ENCODE peak calls at places on chromosome 4, in four cellular contexts. L, T, B and N are unnamed samples.

GRCh38 chr4:139704915-139705485 is 39.4 kb downstream of the MGST2 start:
- DNase-seq in L (no peak), B (no peak), T (no peak), N (no peak)

GRCh38 chr4:113292371-113293042 is 243.1 kb downstream of the ANK2 start:
- DNase-seq in T (peak), L (no peak), B (no peak), N (no peak)

GRCh38 chr4:188262464-188262863 is 123.2 kb downstream of the TRIML1 start:
- DNase-seq in B (no peak), L (no peak), T (no peak), N (no peak)

GRCh38 chr4:186029731-186030421 is 39.1 kb upstream of the TLR3 start:
- DNase-seq in T (peak), B (no peak), L (no peak), N (peak)

GRCh38 chr4:95285797-95286196 is 263.0 kb downstream of the UNC5C start:
- DNase-seq in L (no peak), T (no peak), B (no peak), N (no peak)

GRCh38 chr4:42871685-42872271 is 20.7 kb upstream of the GRXCR1 start:
- DNase-seq in B (no peak), T (no peak), L (no peak), N (no peak)

GRCh38 chr4:17027495-17027894 is 129.1 kb upstream of the LDB2 start:
- DNase-seq in T (no peak), B (no peak), L (no peak), N (no peak)

GRCh38 chr4:127251423-127251822 is 381.3 kb upstream of the INTU start:
- DNase-seq in B (no peak), T (no peak), L (no peak), N (no peak)

GRCh38 chr4:103425406-103425805 is 227.3 kb upstream of the CENPE start:
- DNase-seq in L (no peak), B (no peak), T (no peak), N (no peak)

GRCh38 chr4:54844911-54845310 is 187.2 kb downstream of the KIT start:
- DNase-seq in T (no peak), L (no peak), B (no peak), N (no peak)

GRCh38 chr4:56210397-56210796 is 176.9 kb downstream of the AASDH start:
- DNase-seq in B (no peak), L (no peak), T (no peak), N (no peak)

GRCh38 chr4:22532896-22533295 is 17.0 kb upstream of the ADGRA3 start:
- DNase-seq in B (no peak), L (no peak), T (no peak), N (no peak)

GRCh38 chr4:151563194-151563593 is 154.2 kb downstream of the FHIP1A start:
- DNase-seq in T (no peak), B (no peak), L (no peak), N (peak)

GRCh38 chr4:16119981-16120380 is 36.2 kb upstream of the PROM1 start:
- DNase-seq in T (no peak), L (no peak), B (no peak), N (no peak)

GRCh38 chr4:16139066-16139945 is 55.5 kb upstream of the PROM1 start:
- DNase-seq in T (no peak), B (no peak), L (no peak), N (no peak)

GRCh38 chr4:169147217-169147616 is 123.5 kb downstream of the SH3RF1 start:
- DNase-seq in L (no peak), B (no peak), T (no peak), N (no peak)

GRCh38 chr4:112931001-112931400 is 118.5 kb upstream of the ANK2 start:
- DNase-seq in T (no peak), L (no peak), B (no peak), N (no peak)

GRCh38 chr4:163591614-163592020 is 97.1 kb downstream of the TMA16 start:
- DNase-seq in B (no peak), L (no peak), T (no peak), N (no peak)

GRCh38 chr4:2058264-2059033 is 678 bp upstream of the NAT8L start:
- DNase-seq in B (no peak), L (peak), T (no peak), N (peak)

GRCh38 chr4:125049711-125050110 is 265.0 kb upstream of the FAT4 start:
- DNase-seq in L (no peak), T (no peak), B (no peak), N (no peak)